ENCODE peak calls at places on chromosomes 3 and 15, in six cellular contexts. V is tibial nerve, Y is PC-9, M is left lung, T is cardiac muscle cell, P is Panc1. J is an unnamed sample.

GRCh38 chr3:195441971-195442572 is 748 bp downstream of the ACAP2 start:
- DNase-seq in V (no peak), Y (peak; percentile 47), M (peak; percentile 59), T (peak; percentile 40), P (no peak), J (no peak)

GRCh38 chr3:59424268-59425010 is 374.6 kb upstream of the CFAP20DC start:
- DNase-seq in V (no peak), Y (no peak), M (no peak), T (peak; percentile 38), P (no peak), J (no peak)

GRCh38 chr3:25429441-25429907 is 1.4 kb downstream of the RARB start:
- DNase-seq in V (no peak), Y (no peak), M (no peak), T (peak; percentile 15), P (no peak), J (no peak)

GRCh38 chr3:157669403-157669802 is 166.2 kb upstream of the VEPH1 start:
- DNase-seq in V (no peak), Y (no peak), M (no peak), T (no peak), P (no peak), J (no peak)

GRCh38 chr3:908839-909238 is 184.0 kb upstream of the CNTN6 start:
- DNase-seq in V (no peak), Y (no peak), M (no peak), T (no peak), P (no peak), J (no peak)

GRCh38 chr3:33883538-33884203 is 85.2 kb downstream of the PDCD6IP start:
- DNase-seq in V (no peak), Y (no peak), M (no peak), T (peak; percentile 51), P (peak; percentile 17), J (peak; percentile 9)

GRCh38 chr3:115688408-115688807 is 65.1 kb downstream of the GAP43 start:
- DNase-seq in V (no peak), Y (no peak), M (no peak), T (no peak), P (no peak), J (no peak)

GRCh38 chr15:61500951-61501350 is 271.8 kb upstream of the RORA start:
- DNase-seq in V (no peak), Y (no peak), M (no peak), T (no peak), P (no peak), J (no peak)

GRCh38 chr3:73143821-73144237 is 82.4 kb downstream of the EBLN2 start:
- DNase-seq in V (no peak), Y (no peak), M (no peak), T (peak; percentile 29), P (no peak), J (no peak)

GRCh38 chr3:177679568-177680441 is 482.5 kb upstream of the TBL1XR1 start:
- DNase-seq in V (no peak), Y (no peak), M (no peak), T (peak; percentile 88), P (no peak), J (no peak)

GRCh38 chr3:56758539-56758981 is 43.2 kb downstream of the ARHGEF3 start:
- DNase-seq in V (no peak), Y (peak; percentile 95), M (peak; percentile 70), T (peak; percentile 92), P (no peak), J (peak; percentile 87)

GRCh38 chr3:30426319-30426993 is 179.9 kb upstream of the TGFBR2 start:
- DNase-seq in V (peak; percentile 29), Y (no peak), M (no peak), T (peak; percentile 92), P (no peak), J (no peak)

GRCh38 chr15:69452702-69453513 is at the start of gene RPLP1:
- DNase-seq in V (peak; percentile 95), Y (peak; percentile 70), M (peak; percentile 97), T (peak; percentile 97), P (peak; percentile 90), J (peak; percentile 82)

GRCh38 chr3:27279153-27279552 is 90.0 kb downstream of the NEK10 start:
- DNase-seq in V (no peak), Y (no peak), M (no peak), T (peak; percentile 41), P (no peak), J (no peak)

GRCh38 chr3:158261371-158261991 is 151.6 kb downstream of the RSRC1 start:
- DNase-seq in V (no peak), Y (no peak), M (no peak), T (peak; percentile 21), P (no peak), J (no peak)

GRCh38 chr3:10305331-10305902 is 12.7 kb upstream of the GHRL start:
- DNase-seq in V (no peak), Y (no peak), M (no peak), T (no peak), P (no peak), J (no peak)

GRCh38 chr3:119403201-119403600 is 60.2 kb downstream of the TMEM39A start:
- DNase-seq in V (no peak), Y (no peak), M (no peak), T (no peak), P (no peak), J (no peak)

GRCh38 chr3:14766428-14767244 is 52.1 kb upstream of the FGD5 start:
- DNase-seq in V (no peak), Y (no peak), M (no peak), T (no peak), P (no peak), J (no peak)

GRCh38 chr3:125055913-125056705 is at the start of gene HEG1:
- DNase-seq in V (peak; percentile 85), Y (peak; percentile 51), M (peak; percentile 89), T (peak; percentile 94), P (no peak), J (no peak)

GRCh38 chr15:82647045-82647834 is at the start of gene CPEB1:
- DNase-seq in V (no peak), Y (no peak), M (no peak), T (peak; percentile 55), P (no peak), J (no peak)

GRCh38 chr3:151085227-151085888 is at the start of gene MED12L:
- DNase-seq in V (no peak), Y (peak; percentile 42), M (peak; percentile 74), T (peak; percentile 81), P (no peak), J (peak; percentile 26)

GRCh38 chr3:106518516-106518915 is 649.7 kb upstream of the CBLB start:
- DNase-seq in V (no peak), Y (peak; percentile 44), M (no peak), T (peak; percentile 28), P (no peak), J (no peak)

GRCh38 chr3:119894195-119894594 is 112.3 kb downstream of the NR1I2 start:
- DNase-seq in V (no peak), Y (no peak), M (no peak), T (no peak), P (no peak), J (no peak)

GRCh38 chr3:170007031-170007663 is 30.6 kb upstream of the GPR160 start:
- DNase-seq in V (no peak), Y (no peak), M (peak; percentile 51), T (peak; percentile 92), P (no peak), J (no peak)

GRCh38 chr3:9345041-9345440 is 17.8 kb upstream of the THUMPD3 start:
- DNase-seq in V (no peak), Y (no peak), M (no peak), T (no peak), P (no peak), J (no peak)

DNA sequence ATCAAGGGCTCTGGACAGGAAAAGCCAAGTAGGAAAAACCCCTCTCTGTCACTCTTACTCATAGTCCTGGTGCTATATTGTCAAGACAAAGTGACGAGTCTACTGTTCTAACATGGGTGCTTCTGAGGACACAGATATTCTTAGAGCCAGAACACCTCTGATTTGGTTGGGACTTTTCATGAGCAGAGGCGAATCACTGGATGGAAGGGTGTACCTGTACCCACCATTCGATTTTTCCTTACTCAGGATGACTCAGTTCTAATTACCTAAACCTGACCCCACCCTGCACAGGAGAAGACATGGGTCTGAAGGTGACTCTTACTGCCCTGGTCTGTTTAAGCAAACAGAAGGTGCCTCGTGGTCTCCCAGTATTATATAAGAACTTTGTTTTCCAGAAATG is 58.5 kb downstream of the ABCC5 start:
- DNase-seq in V (no peak), Y (peak; percentile 93), M (no peak), T (no peak), P (no peak), J (no peak)
- H3K36me3 ChIP-seq in V (peaks cover 3% of the 10 kb centered on the region), Y (peaks cover 59% of the 10 kb centered on the region), M (peaks cover 60% of the 10 kb centered on the region), T (peaks cover 45% of the 10 kb centered on the region), P (no peaks in the 10 kb centered on the region), J (peaks cover 1% of the 10 kb centered on the region)

GRCh38 chr3:52198643-52199608 is 966 bp downstream of the ALAS1 start:
- DNase-seq in V (no peak), Y (no peak), M (no peak), T (no peak), P (no peak), J (no peak)

GRCh38 chr3:52195823-52196331 is 2.1 kb upstream of the ALAS1 start:
- DNase-seq in V (no peak), Y (peak; percentile 58), M (peak; percentile 71), T (peak; percentile 89), P (no peak), J (no peak)

GRCh38 chr3:52196977-52197376 is 983 bp upstream of the ALAS1 start:
- DNase-seq in V (no peak), Y (no peak), M (peak; percentile 70), T (no peak), P (no peak), J (no peak)

GRCh38 chr3:52197499-52197841 is 490 bp upstream of the ALAS1 start:
- DNase-seq in V (no peak), Y (no peak), M (no peak), T (no peak), P (no peak), J (no peak)

DNA sequence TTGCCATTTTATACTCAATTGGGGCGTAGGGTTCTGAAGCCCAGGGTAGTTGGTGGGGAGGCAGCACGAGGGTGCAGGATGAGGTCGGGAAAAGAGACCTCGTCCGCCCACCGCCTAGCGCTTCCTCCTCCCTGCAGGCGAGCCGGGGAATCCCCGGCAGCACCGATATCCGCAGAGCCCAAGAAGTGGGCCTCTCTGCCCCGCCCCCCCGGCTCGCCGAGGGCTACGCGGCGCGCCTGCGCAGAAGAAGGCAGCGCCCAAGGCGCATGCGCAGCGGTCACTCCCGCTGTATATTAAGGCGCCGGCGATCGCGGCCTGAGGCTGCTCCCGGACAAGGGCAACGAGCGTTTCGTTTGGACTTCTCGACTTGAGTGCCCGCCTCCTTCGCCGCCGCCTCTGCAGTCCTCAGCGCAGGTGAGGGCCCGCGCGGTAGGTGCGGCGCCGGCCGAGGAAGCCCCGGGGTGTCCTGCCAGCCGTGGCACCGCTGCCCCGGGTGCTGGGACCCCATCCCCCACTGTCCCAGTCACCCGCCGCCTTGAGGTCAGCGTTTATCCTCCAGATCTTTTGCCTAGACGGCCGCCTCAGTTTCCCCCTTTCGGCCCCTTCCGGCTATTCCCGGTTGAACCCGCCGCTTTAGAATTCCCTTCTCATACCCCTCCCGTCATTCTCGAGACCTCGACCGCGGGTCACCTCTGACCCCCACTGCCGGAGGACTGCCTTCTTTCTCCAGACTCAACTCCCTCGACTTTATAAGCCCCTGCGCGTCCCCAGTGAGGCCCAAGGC is at the start of gene ALAS1:
- DNase-seq in V (peak; percentile 87), Y (peak; percentile 74), M (peak; percentile 94), T (peak; percentile 91), P (peak; percentile 33), J (peak; percentile 51)
- TF ChIP-seq CTCF in V (no peak), Y (no peak), M (peak; percentile 47), T (no peak), P (no peak), J (no peak)

GRCh38 chr15:25848769-25849430 is 14.2 kb downstream of the ATP10A start:
- DNase-seq in V (no peak), Y (no peak), M (no peak), T (no peak), P (no peak), J (no peak)
- H3K4me3 ChIP-seq in V (no peak overlapping the region), Y (no peak overlapping the region), M (no peak overlapping the region), T (no peak overlapping the region), P (no peak overlapping the region), J (no peak overlapping the region)

GRCh38 chr15:89809787-89810148 is 4.9 kb downstream of the ANPEP start:
- DNase-seq in V (no peak), Y (no peak), M (no peak), T (no peak), P (no peak), J (no peak)
- H3K36me3 ChIP-seq in V (no peaks in the 10 kb centered on the region), Y (peaks cover 17% of the 10 kb centered on the region), M (peaks cover 27% of the 10 kb centered on the region), T (no peaks in the 10 kb centered on the region), P (no peaks in the 10 kb centered on the region), J (no peaks in the 10 kb centered on the region)